ENCODE peak calls at places on chromosome 20, in seven cellular contexts. R, L, B, O, C, I and X are unnamed samples. For H3K4me1, the result is how much of the 10 kb centered on the place peaks cover.

GRCh38 chr20:21623074-21623780 is 82.2 kb upstream of the PAX1 start:
- ATAC-seq in B (no peak), L (no peak), R (no peak), C (no peak), O (no peak), I (no peak), X (no peak)

GRCh38 chr20:14288341-14289330 is 48.8 kb downstream of the FLRT3 start:
- ATAC-seq in C (no peak), O (no peak), B (no peak), R (peak), I (no peak), L (no peak), X (no peak)

GRCh38 chr20:835220-836045 is 1.9 kb downstream of the FAM110A start:
- ATAC-seq in O (no peak), R (no peak), I (no peak), L (no peak), C (no peak), B (no peak), X (no peak)

GRCh38 chr20:6674831-6675230 is 92.7 kb upstream of the BMP2 start:
- ATAC-seq in O (no peak), B (no peak), R (no peak), L (no peak), I (no peak), C (no peak), X (no peak)

GRCh38 chr20:13337090-13337784 is 116.2 kb downstream of the ISM1 start:
- ATAC-seq in O (no peak), L (no peak), C (no peak), R (no peak), B (no peak), I (peak), X (no peak)

GRCh38 chr20:14336667-14337066 is 745 bp downstream of the FLRT3 start:
- ATAC-seq in L (no peak), C (peak), O (no peak), R (no peak), B (peak), I (peak), X (no peak)

GRCh38 chr20:24808616-24809015 is 140.5 kb upstream of the CST7 start:
- ATAC-seq in B (no peak), R (no peak), I (no peak), O (no peak), L (no peak), C (no peak), X (no peak)

GRCh38 chr20:54623923-54624569 is 148.7 kb downstream of the DOK5 start:
- ATAC-seq in R (no peak), O (no peak), B (no peak), I (no peak), L (no peak), C (no peak), X (no peak)

GRCh38 chr20:48331518-48332286 is 496.1 kb downstream of the PREX1 start:
- ATAC-seq in B (no peak), C (no peak), I (no peak), L (no peak), O (no peak), R (no peak), X (no peak)

GRCh38 chr20:16175322-16175721 is 397.9 kb downstream of the KIF16B start:
- ATAC-seq in B (no peak), O (no peak), I (no peak), R (no peak), L (no peak), C (no peak), X (no peak)

GRCh38 chr20:2164966-2165365 is 63.3 kb downstream of the STK35 start:
- ATAC-seq in O (no peak), I (no peak), B (no peak), C (no peak), R (no peak), L (no peak), X (no peak)

GRCh38 chr20:775679-776135 is 7.4 kb upstream of the SLC52A3 start:
- ATAC-seq in R (peak), L (peak), C (peak), I (no peak), O (no peak), B (no peak), X (no peak)

GRCh38 chr20:56515657-56516381 is 8.7 kb upstream of the FAM209A start:
- ATAC-seq in L (peak), I (no peak), R (peak), C (peak), B (peak), O (no peak), X (no peak)

GRCh38 chr20:4855555-4855954 is 133.8 kb downstream of the PRND start:
- ATAC-seq in O (no peak), L (no peak), C (no peak), I (no peak), R (no peak), B (no peak), X (no peak)

GRCh38 chr20:3237958-3238615 is 903 bp downstream of the SLC4A11 start:
- ATAC-seq in R (peak), L (no peak), B (peak), C (no peak), I (peak), O (no peak), X (no peak)

GRCh38 chr20:58150772-58151171 is 77.7 kb downstream of the ANKRD60 start:
- ATAC-seq in O (no peak), L (no peak), I (no peak), B (no peak), R (no peak), C (no peak), X (no peak)
- H3K4me3 ChIP-seq in O (no peak), L (no peak), I (no peak), B (no peak), R (no peak), C (no peak), X (no peak)

GRCh38 chr20:51760905-51761544 is 7.2 kb downstream of the ATP9A start:
- ATAC-seq in C (no peak), I (peak), B (peak), O (no peak), R (peak), L (no peak), X (peak)
- TF ChIP-seq POLR2AphosphoS5 in C (no peak), I (no peak), B (no peak), O (no peak), R (no peak), L (no peak), X (no peak)

GRCh38 chr20:23151008-23151703 is 65.0 kb upstream of the CD93 start:
- ATAC-seq in C (no peak), L (no peak), I (no peak), R (no peak), B (no peak), O (no peak), X (no peak)

GRCh38 chr20:23152902-23153301 is 66.8 kb upstream of the CD93 start:
- ATAC-seq in C (no peak), B (no peak), R (no peak), I (no peak), O (no peak), L (no peak), X (no peak)

GRCh38 chr20:23152308-23152892 is 66.3 kb upstream of the CD93 start:
- ATAC-seq in L (peak), I (peak), O (no peak), R (no peak), B (peak), C (peak), X (peak)

GRCh38 chr20:23150304-23151007 is 64.3 kb upstream of the CD93 start:
- ATAC-seq in C (no peak), O (no peak), L (no peak), I (no peak), B (no peak), R (no peak), X (no peak)

DNA sequence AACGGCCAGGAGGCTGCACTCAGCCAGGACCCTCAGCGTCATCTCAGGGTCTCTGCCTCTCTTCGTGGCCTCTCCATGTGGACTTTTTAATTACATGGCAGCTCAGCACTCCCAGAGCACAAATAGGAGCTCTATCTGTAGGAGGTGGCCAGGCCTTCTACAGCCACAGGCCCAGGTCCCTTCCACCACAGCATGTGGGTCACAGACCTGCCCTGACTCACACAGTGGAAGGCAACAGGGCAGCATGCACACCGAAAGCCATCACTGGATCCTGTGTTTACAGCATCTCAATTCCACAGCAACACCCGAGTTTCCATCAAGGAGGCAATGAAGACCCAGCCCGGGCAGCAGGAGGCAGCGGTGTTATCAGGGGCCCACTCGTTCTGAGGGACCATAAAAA is 65.8 kb upstream of the CD93 start:
- ATAC-seq in R (no peak), L (peak), O (no peak), B (no peak), I (no peak), C (no peak), X (no peak)
- H3K4me1 ChIP-seq in R (half or more), L (half or more), O (under half), B (half or more), I (under half), C (half or more), X (under half)

GRCh38 chr20:58853976-58854637 is 1.6 kb downstream of the GNAS start:
- ATAC-seq in O (no peak), R (no peak), C (no peak), L (no peak), B (no peak), I (no peak), X (no peak)
- H3K4me3 ChIP-seq in O (no peak), R (no peak), C (peak), L (no peak), B (no peak), I (no peak), X (peak)

DNA sequence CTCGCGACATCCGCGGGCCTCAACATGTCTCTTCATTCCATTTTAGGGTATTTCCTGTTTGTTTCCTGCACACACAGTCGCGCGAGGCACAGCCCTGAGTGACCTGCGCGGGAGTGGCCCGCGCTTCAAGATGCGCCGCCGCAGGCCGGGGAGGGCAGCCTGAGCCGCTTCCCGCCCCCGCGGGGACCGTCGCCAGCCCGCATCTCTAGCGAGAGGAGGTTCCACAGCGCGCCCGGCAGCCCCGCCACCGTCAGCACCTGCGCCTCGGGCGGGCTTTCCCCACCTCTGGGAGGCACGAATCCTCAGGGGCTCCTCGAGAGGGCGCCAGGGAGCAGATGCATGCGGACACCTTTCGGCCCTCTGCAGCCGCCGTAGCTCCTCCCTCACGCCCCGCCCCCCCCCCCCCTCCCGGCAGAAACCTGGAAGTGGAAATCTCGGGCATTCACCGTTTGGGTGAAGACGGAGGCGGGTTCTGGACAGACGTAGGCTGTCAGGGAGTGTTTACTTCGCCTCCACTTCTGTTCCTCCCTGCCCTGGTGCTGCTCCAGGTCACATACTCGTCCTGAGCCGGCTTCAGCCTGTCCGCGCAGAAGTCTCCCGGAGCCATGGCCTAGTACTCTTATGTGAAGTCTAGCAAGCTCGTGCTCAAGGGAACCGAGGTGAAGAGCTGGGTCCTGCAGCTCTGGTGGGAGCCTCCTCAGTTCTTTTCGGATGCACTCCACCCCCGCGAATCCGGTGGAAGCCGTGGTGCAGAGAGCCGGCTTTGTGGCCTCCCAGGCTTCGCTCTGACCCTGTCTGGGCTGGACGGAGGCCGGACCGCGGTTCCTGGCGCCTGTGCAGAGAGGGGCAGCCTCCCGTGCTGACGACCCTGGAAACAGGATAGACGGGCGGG is 880.5 kb upstream of the DEFB115 start:
- ATAC-seq in C (peak), B (peak), O (peak), R (peak), L (peak), I (peak), X (peak)
- TF ChIP-seq POLR2AphosphoS5 in C (peak), B (peak), O (peak), R (peak), L (peak), I (peak), X (peak)

DNA sequence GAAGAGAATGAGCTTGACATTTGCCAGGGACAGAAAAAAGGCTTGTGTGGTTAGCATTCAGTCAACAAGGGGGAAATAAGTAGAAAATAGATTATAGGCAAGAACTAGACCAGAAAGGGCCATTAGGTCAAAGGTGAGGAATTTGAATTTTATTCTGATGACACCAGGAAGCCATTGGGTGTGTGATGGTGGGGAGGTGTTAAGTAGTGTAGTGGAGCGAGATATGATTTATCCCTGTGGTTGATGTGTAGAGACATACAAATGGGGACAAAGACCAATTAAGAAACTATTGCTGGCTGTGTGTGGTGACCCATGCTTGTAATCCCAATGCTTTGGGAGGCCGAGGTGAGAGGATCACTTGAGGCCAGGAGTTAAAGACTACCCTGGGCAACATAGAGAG is 11.0 kb downstream of the DSTN start:
- ATAC-seq in C (no peak), B (no peak), L (no peak), I (no peak), R (no peak), O (peak), X (peak)
- H3K4me1 ChIP-seq in C (under half), B (under half), L (under half), I (under half), R (under half), O (under half), X (under half)

GRCh38 chr20:58647162-58647813 is 3.8 kb upstream of the STX16 start:
- ATAC-seq in L (no peak), R (no peak), I (no peak), O (no peak), B (no peak), C (no peak), X (no peak)
- H3K4me3 ChIP-seq in L (no peak), R (no peak), I (no peak), O (no peak), B (no peak), C (no peak), X (no peak)

GRCh38 chr20:33061626-33062025 is 7.9 kb downstream of the BPIFB3 start:
- ATAC-seq in B (no peak), R (no peak), I (no peak), C (no peak), O (no peak), L (no peak), X (no peak)

GRCh38 chr20:33062105-33062629 is 8.5 kb downstream of the BPIFB3 start:
- ATAC-seq in L (no peak), B (peak), C (no peak), O (no peak), R (no peak), I (no peak), X (no peak)

GRCh38 chr20:33064572-33065287 is 11.0 kb downstream of the BPIFB3 start:
- ATAC-seq in O (no peak), I (no peak), L (no peak), B (no peak), R (no peak), C (no peak), X (no peak)

GRCh38 chr20:33063271-33063670 is 9.6 kb downstream of the BPIFB3 start:
- ATAC-seq in C (no peak), I (no peak), R (no peak), L (no peak), O (no peak), B (peak), X (no peak)

DNA sequence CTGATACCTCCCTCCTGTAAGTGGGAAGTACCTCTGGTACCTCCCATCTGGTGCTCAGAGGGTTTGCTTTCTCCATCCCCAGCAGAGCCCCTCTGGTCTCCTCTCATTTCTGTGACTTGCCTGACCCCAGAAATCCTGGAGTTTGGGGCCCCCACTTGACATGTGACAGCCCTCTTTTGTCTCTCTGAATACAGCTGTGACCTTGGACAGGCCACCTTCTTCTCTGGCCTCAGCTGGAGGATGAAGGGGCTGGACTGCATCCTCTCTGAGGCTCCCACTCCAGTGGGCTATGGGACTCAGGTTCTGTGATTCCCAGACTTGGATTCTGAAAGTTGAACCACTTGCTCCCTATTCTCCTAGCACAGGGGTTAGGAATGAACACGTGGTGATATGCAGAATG is 9.0 kb downstream of the BPIFB3 start:
- ATAC-seq in L (no peak), C (no peak), B (no peak), I (no peak), R (no peak), O (no peak), X (no peak)
- TF ChIP-seq POLR2AphosphoS5 in L (no peak), C (no peak), B (no peak), I (no peak), R (no peak), O (no peak), X (no peak)

DNA sequence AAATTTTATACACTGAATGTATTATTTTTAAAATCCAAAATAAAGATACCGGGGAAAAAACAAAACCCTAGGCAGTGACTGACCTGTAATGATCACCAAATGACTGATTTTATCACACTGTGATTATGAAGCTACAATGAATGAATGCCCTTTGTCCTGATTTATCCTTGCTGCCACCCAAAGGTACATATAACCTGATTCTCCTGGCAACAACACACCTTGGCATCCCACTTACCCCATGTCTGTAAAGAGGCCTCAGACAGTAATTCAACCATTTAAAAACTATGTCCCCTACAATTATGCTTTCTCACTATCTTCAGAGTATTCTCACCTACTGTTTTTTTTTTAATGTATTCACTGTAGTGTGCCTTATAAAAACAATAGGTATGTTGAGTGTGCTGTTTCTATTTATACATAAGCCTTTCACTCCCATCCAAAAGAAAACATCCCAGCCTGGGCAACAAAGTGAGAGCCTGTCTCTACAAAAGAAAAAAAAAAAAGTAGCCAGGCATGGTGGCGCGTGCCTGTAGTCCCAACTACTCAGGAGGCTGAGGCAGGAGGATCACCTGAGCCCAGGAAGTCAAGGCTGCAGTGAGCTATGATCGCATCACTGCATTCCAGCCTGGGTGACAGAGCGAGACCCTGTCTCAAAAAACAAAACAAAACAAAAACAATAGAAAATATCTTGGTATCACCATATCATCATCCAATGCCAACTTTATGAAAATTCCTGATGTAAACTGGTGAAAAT is 21.7 kb downstream of the B4GALT5 start:
- ATAC-seq in C (no peak), B (no peak), L (no peak), O (no peak), I (no peak), R (no peak), X (no peak)
- H3K4me1 ChIP-seq in C (under half), B (half or more), L (under half), O (under half), I (under half), R (half or more), X (under half)